ENCODE peak calls at places on chromosomes 2 and 18, in seven cellular contexts. R, O, X, U, Q, C and G are unnamed samples.

GRCh38 chr2:196278491-196278911 is 107.1 kb upstream of the STK17B start:
- DNase-seq in R (no peak), O (no peak), X (peak), U (no peak), C (no peak), Q (no peak), G (no peak)

GRCh38 chr2:65710779-65711295 is 278.4 kb upstream of the SPRED2 start:
- DNase-seq in O (no peak), R (peak), Q (no peak), C (no peak), U (no peak), X (peak), G (no peak)

GRCh38 chr2:37143986-37144385 is 12.8 kb downstream of the EIF2AK2 start:
- DNase-seq in Q (no peak), O (no peak), X (no peak), C (no peak), U (no peak), R (no peak), G (no peak)

GRCh38 chr2:219769044-219770030 is 141.9 kb downstream of the SLC4A3 start:
- DNase-seq in U (no peak), R (no peak), O (no peak), Q (no peak), C (no peak), X (peak), G (no peak)

GRCh38 chr2:219783551-219783950 is 156.1 kb downstream of the SLC4A3 start:
- DNase-seq in O (no peak), U (no peak), R (no peak), X (no peak), C (no peak), Q (no peak), G (no peak)

GRCh38 chr2:73257425-73258125 is 23.5 kb downstream of the CCT7 start:
- DNase-seq in C (no peak), X (no peak), R (peak), O (no peak), Q (no peak), U (no peak), G (no peak)

GRCh38 chr2:238127165-238128060 is 11.1 kb upstream of the KLHL30 start:
- DNase-seq in O (no peak), R (no peak), U (no peak), Q (no peak), X (peak), C (no peak), G (no peak)

GRCh38 chr2:112566104-112566503 is 18.3 kb upstream of the CHCHD5 start:
- DNase-seq in X (no peak), R (no peak), Q (no peak), U (no peak), O (no peak), C (no peak), G (no peak)

GRCh38 chr2:64779117-64779690 is 125.5 kb upstream of the SERTAD2 start:
- DNase-seq in U (no peak), O (no peak), Q (no peak), R (no peak), C (no peak), X (peak), G (no peak)

GRCh38 chr2:15882761-15883497 is 57.4 kb upstream of the MYCN start:
- DNase-seq in C (no peak), X (no peak), O (no peak), R (no peak), Q (no peak), U (no peak), G (no peak)

GRCh38 chr2:176121377-176122111 is 975 bp upstream of the HOXD9 start:
- DNase-seq in O (no peak), X (no peak), Q (no peak), C (no peak), R (no peak), U (no peak), G (no peak)

GRCh38 chr2:214830794-214831346 is 21.4 kb upstream of the BARD1 start:
- DNase-seq in C (no peak), U (no peak), O (no peak), R (peak), Q (no peak), X (peak), G (no peak)

GRCh38 chr2:8098952-8099582 is 582.8 kb upstream of the ID2 start:
- DNase-seq in Q (no peak), O (no peak), R (no peak), C (no peak), U (no peak), X (no peak), G (no peak)

GRCh38 chr2:61135510-61135909 is 26.5 kb upstream of the C2orf74 start:
- DNase-seq in U (no peak), O (no peak), X (peak), R (peak), Q (no peak), C (peak), G (no peak)

GRCh38 chr2:52879561-52879960 is 888.0 kb upstream of the CHAC2 start:
- DNase-seq in Q (no peak), R (no peak), X (peak), O (no peak), C (no peak), U (no peak), G (no peak)

GRCh38 chr18:79570266-79571201 is 109.1 kb upstream of the CTDP1 start:
- DNase-seq in O (no peak), Q (peak), U (no peak), X (peak), R (no peak), C (no peak), G (peak)

GRCh38 chr18:32289480-32290075 is 99.7 kb downstream of the MEP1B start:
- DNase-seq in Q (peak), O (peak), C (no peak), R (peak), U (no peak), X (peak), G (peak)

GRCh38 chr2:14524803-14525080 is 107.8 kb upstream of the LRATD1 start:
- DNase-seq in R (no peak), O (no peak), X (no peak), U (no peak), Q (no peak), C (peak), G (no peak)

GRCh38 chr2:217941886-217942728 is 60.7 kb downstream of the TNS1 start:
- DNase-seq in R (no peak), Q (no peak), U (no peak), C (no peak), X (no peak), O (no peak), G (no peak)

GRCh38 chr2:234496835-234497591 is at the start of gene ARL4C:
- DNase-seq in Q (peak), R (peak), X (peak), O (peak), U (peak), C (no peak), G (peak)

GRCh38 chr2:72278046-72278445 is 130.4 kb upstream of the CYP26B1 start:
- DNase-seq in R (no peak), U (no peak), X (peak), Q (no peak), C (peak), O (no peak), G (no peak)

GRCh38 chr2:237256845-237257244 is 157.1 kb downstream of the COL6A3 start:
- DNase-seq in X (peak), C (no peak), Q (no peak), U (no peak), O (no peak), R (no peak), G (no peak)

GRCh38 chr2:159895258-159896209 is 97.5 kb upstream of the CD302 start:
- DNase-seq in U (no peak), C (no peak), R (peak), O (no peak), X (peak), Q (peak), G (no peak)

GRCh38 chr2:41967426-41968181 is 80.2 kb upstream of the PKDCC start:
- DNase-seq in O (no peak), Q (no peak), X (no peak), R (no peak), U (no peak), C (no peak), G (no peak)

GRCh38 chr2:26925100-26925791 is 45.2 kb upstream of the MAPRE3 start:
- DNase-seq in Q (no peak), X (peak), O (no peak), U (no peak), R (no peak), C (no peak), G (no peak)

GRCh38 chr2:58081000-58081399 is 34.4 kb downstream of the VRK2 start:
- DNase-seq in U (no peak), C (no peak), R (no peak), O (no peak), X (no peak), Q (no peak), G (no peak)

GRCh38 chr2:71882949-71883472 is 264.7 kb downstream of the CYP26B1 start:
- DNase-seq in R (peak), U (no peak), X (peak), Q (no peak), C (peak), O (no peak), G (no peak)

GRCh38 chr2:217664761-217665160 is 338.0 kb downstream of the TNS1 start:
- DNase-seq in C (no peak), R (no peak), U (no peak), Q (no peak), O (no peak), X (no peak), G (no peak)

GRCh38 chr2:133264951-133265949 is 303.0 kb downstream of the NCKAP5 start:
- DNase-seq in Q (no peak), O (peak), X (no peak), R (no peak), U (no peak), C (no peak), G (no peak)

GRCh38 chr2:233011268-233012190 is 1.5 kb downstream of the NGEF start:
- DNase-seq in O (no peak), Q (no peak), R (no peak), U (no peak), C (no peak), X (no peak), G (no peak)

GRCh38 chr18:74778191-74778847 is 180.6 kb downstream of the ZNF407 start:
- DNase-seq in U (no peak), O (no peak), Q (no peak), R (no peak), C (no peak), X (no peak), G (no peak)

GRCh38 chr18:50594931-50595330 is 35.0 kb downstream of the MAPK4 start:
- DNase-seq in Q (no peak), U (no peak), O (no peak), R (no peak), X (no peak), C (no peak), G (no peak)